ENCODE peak calls at places on chromosome 6, in ten cellular contexts. B, Z, I, R, U, S, W, F, M and L are unnamed samples.

GRCh38 chr6:161233986-161234620 is 39.8 kb downstream of the AGPAT4 start:
- DNase-seq in B (no peak), Z (peak; percentile 76), I (no peak), R (peak; percentile 61), U (peak; percentile 32), S (peak; percentile 82), W (no peak), F (no peak), M (peak; percentile 65), L (no peak)

GRCh38 chr6:127956260-127956888 is 55.5 kb upstream of the THEMIS start:
- DNase-seq in B (no peak), Z (no peak), I (no peak), R (no peak), U (no peak), S (peak; percentile 34), W (no peak), F (peak; percentile 11), M (no peak), L (no peak)

GRCh38 chr6:150025201-150025917 is at the start of gene RAET1L:
- DNase-seq in B (no peak), Z (peak; percentile 22), I (no peak), R (peak; percentile 25), U (no peak), S (peak; percentile 23), W (no peak), F (no peak), M (no peak), L (no peak)

GRCh38 chr6:30037182-30037788 is 23.8 kb upstream of the POLR1H start:
- DNase-seq in B (no peak), Z (peak; percentile 21), I (no peak), R (no peak), U (peak; percentile 30), S (peak; percentile 53), W (peak; percentile 47), F (peak; percentile 30), M (no peak), L (no peak)

GRCh38 chr6:44528716-44529115 is 141.2 kb downstream of the CDC5L start:
- DNase-seq in B (no peak), Z (no peak), I (no peak), R (no peak), U (no peak), S (no peak), W (no peak), F (no peak), M (no peak), L (no peak)

GRCh38 chr6:132054525-132054924 is 103.4 kb upstream of the CCN2 start:
- DNase-seq in B (no peak), Z (no peak), I (no peak), R (no peak), U (no peak), S (no peak), W (no peak), F (no peak), M (no peak), L (no peak)

GRCh38 chr6:129031051-129031599 is 148.2 kb downstream of the LAMA2 start:
- DNase-seq in B (no peak), Z (no peak), I (no peak), R (no peak), U (no peak), S (peak; percentile 47), W (no peak), F (no peak), M (no peak), L (no peak)

GRCh38 chr6:22785036-22785435 is 215.7 kb downstream of the HDGFL1 start:
- DNase-seq in B (no peak), Z (peak; percentile 8), I (no peak), R (no peak), U (peak; percentile 6), S (no peak), W (no peak), F (peak; percentile 72), M (no peak), L (no peak)

DNA sequence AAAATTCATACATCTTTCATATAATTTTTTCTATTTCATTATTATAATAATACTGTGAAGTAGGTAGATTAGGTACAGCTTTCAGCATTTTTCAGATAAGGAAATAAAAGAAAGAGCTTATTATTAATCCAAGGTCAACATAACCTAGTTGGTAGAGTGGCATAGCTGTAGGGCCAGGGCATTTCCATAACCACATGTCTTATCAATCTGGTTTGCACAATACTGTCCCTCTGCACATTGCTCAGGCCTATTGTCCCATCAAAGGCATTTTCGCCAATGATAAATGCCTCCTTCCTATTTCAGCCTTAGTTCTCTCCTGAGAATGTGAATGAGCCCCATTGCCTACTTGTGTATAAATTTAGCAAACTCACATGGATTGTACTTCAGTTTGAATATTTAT is 234.0 kb downstream of the FUT9 start:
- DNase-seq in B (no peak), Z (no peak), I (no peak), R (no peak), U (no peak), S (no peak), W (no peak), F (no peak), M (no peak), L (no peak)
- TF ChIP-seq CTCF in B (no peak), Z (no peak), I (no peak), R (no peak), U (no peak), S (no peak), W (no peak), F (no peak), M (no peak), L (no peak)

GRCh38 chr6:82364087-82365010 is 732 bp downstream of the TPBG start:
- DNase-seq in B (no peak), Z (peak; percentile 72), I (no peak), R (peak; percentile 50), U (peak; percentile 71), S (peak; percentile 87), W (no peak), F (peak; percentile 84), M (peak; percentile 56), L (peak; percentile 58)

GRCh38 chr6:82361631-82362030 is 2.0 kb upstream of the TPBG start:
- DNase-seq in B (no peak), Z (no peak), I (no peak), R (no peak), U (no peak), S (no peak), W (no peak), F (no peak), M (no peak), L (no peak)

GRCh38 chr6:82363368-82364086 is at the start of gene TPBG:
- DNase-seq in B (no peak), Z (peak; percentile 79), I (no peak), R (peak; percentile 44), U (peak; percentile 78), S (peak; percentile 86), W (peak; percentile 13), F (peak; percentile 94), M (peak; percentile 43), L (peak; percentile 69)

GRCh38 chr6:82362144-82362543 is 1.5 kb upstream of the TPBG start:
- DNase-seq in B (no peak), Z (no peak), I (no peak), R (no peak), U (no peak), S (no peak), W (no peak), F (no peak), M (no peak), L (no peak)

GRCh38 chr6:82362868-82363267 is 749 bp upstream of the TPBG start:
- DNase-seq in B (no peak), Z (peak; percentile 54), I (no peak), R (peak; percentile 10), U (peak; percentile 21), S (peak; percentile 81), W (no peak), F (peak; percentile 76), M (no peak), L (no peak)
- H3K4me3 ChIP-seq in B (peak overlapping the region; percentile 77), Z (peak overlapping the region; percentile 91), I (peak overlapping the region; percentile 51), R (peak overlapping the region; percentile 80), U (peak overlapping the region; percentile 88), S (peak overlapping the region; percentile 83), W (no peak overlapping the region), F (peak overlapping the region; percentile 81), M (peak overlapping the region; percentile 64), L (peak overlapping the region; percentile 81)

GRCh38 chr6:151412905-151413304 is 21.5 kb upstream of the ZBTB2 start:
- DNase-seq in B (no peak), Z (no peak), I (no peak), R (no peak), U (no peak), S (no peak), W (no peak), F (no peak), M (no peak), L (no peak)

GRCh38 chr6:151408858-151409257 is 17.5 kb upstream of the ZBTB2 start:
- DNase-seq in B (no peak), Z (no peak), I (no peak), R (no peak), U (no peak), S (no peak), W (no peak), F (no peak), M (no peak), L (no peak)

GRCh38 chr6:151413372-151414145 is 22.2 kb upstream of the ZBTB2 start:
- DNase-seq in B (no peak), Z (no peak), I (no peak), R (no peak), U (no peak), S (no peak), W (no peak), F (no peak), M (no peak), L (no peak)

GRCh38 chr6:151409679-151410078 is 18.3 kb upstream of the ZBTB2 start:
- DNase-seq in B (no peak), Z (no peak), I (no peak), R (no peak), U (no peak), S (no peak), W (no peak), F (no peak), M (no peak), L (no peak)

DNA sequence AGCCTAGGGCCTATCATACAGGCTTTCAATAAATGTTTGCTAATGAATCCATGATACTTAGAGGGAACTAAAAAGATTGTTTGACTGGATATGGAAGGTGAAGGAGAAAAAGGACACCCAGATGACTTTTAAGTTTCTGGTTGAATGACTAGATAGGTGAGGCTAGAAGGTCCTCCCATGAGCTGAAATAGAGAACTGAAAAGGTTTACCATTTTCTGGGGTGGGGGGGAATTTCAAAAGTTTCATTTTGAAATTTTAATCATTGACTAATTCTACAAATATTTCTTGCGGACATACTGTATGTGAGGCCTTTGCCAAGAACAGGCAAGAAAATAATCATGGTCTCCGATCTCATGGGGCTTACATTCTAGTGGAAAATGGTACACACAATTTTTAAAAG is 17.9 kb upstream of the ZBTB2 start:
- DNase-seq in B (no peak), Z (no peak), I (no peak), R (no peak), U (no peak), S (no peak), W (no peak), F (no peak), M (no peak), L (no peak)
- H3K27me3 ChIP-seq in B (no peaks in the 10 kb centered on the region), Z (no peaks in the 10 kb centered on the region), I (no peaks in the 10 kb centered on the region), R (no peaks in the 10 kb centered on the region), U (no peaks in the 10 kb centered on the region), S (no peaks in the 10 kb centered on the region), W (no peaks in the 10 kb centered on the region), F (no peaks in the 10 kb centered on the region), M (no peaks in the 10 kb centered on the region), L (no peaks in the 10 kb centered on the region)

GRCh38 chr6:718345-718744 is 25.4 kb upstream of the EXOC2 start:
- DNase-seq in B (no peak), Z (no peak), I (no peak), R (no peak), U (no peak), S (no peak), W (no peak), F (no peak), M (no peak), L (no peak)

GRCh38 chr6:722077-722524 is 29.2 kb upstream of the EXOC2 start:
- DNase-seq in B (no peak), Z (peak; percentile 93), I (peak; percentile 46), R (peak; percentile 65), U (peak; percentile 71), S (peak; percentile 84), W (peak; percentile 87), F (peak; percentile 88), M (peak; percentile 78), L (peak; percentile 26)

GRCh38 chr6:722608-723007 is 29.7 kb upstream of the EXOC2 start:
- DNase-seq in B (no peak), Z (no peak), I (no peak), R (no peak), U (no peak), S (no peak), W (no peak), F (no peak), M (no peak), L (no peak)

GRCh38 chr6:727796-728195 is 34.9 kb upstream of the EXOC2 start:
- DNase-seq in B (no peak), Z (no peak), I (no peak), R (no peak), U (no peak), S (no peak), W (no peak), F (no peak), M (no peak), L (no peak)

DNA sequence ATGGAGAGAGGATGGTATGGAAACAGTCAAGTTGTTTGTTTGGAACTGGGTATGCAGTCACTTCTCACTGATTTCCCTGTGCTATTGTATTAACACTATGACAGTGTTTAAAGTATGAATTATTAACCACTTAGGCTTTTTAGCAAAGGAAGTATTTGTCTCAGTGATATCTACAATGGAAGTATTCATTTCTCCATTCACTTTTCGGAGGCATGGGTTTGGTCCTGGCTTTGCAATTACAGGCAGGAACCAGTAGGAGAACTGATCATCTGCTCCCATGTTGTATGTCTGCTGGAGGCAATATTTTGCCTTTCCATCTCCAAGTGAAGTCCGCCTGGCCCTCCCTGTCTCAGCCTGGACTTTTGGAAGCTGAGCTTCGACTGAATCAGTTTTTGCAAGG is 30.6 kb upstream of the EXOC2 start:
- DNase-seq in B (no peak), Z (no peak), I (no peak), R (no peak), U (no peak), S (no peak), W (no peak), F (no peak), M (no peak), L (no peak)
- TF ChIP-seq CTCF in B (no peak), Z (no peak), I (no peak), R (no peak), U (peak; percentile 16), S (peak; percentile 33), W (no peak), F (peak; percentile 10), M (no peak), L (no peak)